ENCODE peak calls at places on chromosomes 1 and 21, in four cellular contexts. One of them, this sample, is unnamed. For H3K36me3, the result is how much of the 10 kb centered on the place peaks cover.

GRCh38 chr1:59596956-59597355 is 217.8 kb upstream of the HOOK1 start:
- DNase-seq in cardiac muscle cell: no peak
- DNase-seq in psoas muscle: no peak
- DNase-seq in thyroid gland: no peak
- DNase-seq in this sample: no peak

GRCh38 chr1:34165422-34165921 is 442 bp upstream of the CSMD2 start:
- DNase-seq in cardiac muscle cell: peak
- DNase-seq in psoas muscle: no peak
- DNase-seq in thyroid gland: no peak
- DNase-seq in this sample: no peak

GRCh38 chr1:77762072-77762476 is 2.4 kb upstream of the USP33 start:
- DNase-seq in cardiac muscle cell: peak
- DNase-seq in psoas muscle: no peak
- DNase-seq in thyroid gland: no peak
- DNase-seq in this sample: no peak

GRCh38 chr1:230972855-230973271 is 5.8 kb downstream of the TTC13 start:
- DNase-seq in cardiac muscle cell: no peak
- DNase-seq in psoas muscle: no peak
- DNase-seq in thyroid gland: no peak
- DNase-seq in this sample: peak

GRCh38 chr21:26835027-26835713 is 10.0 kb downstream of the ADAMTS1 start:
- DNase-seq in cardiac muscle cell: peak
- DNase-seq in psoas muscle: no peak
- DNase-seq in thyroid gland: no peak
- DNase-seq in this sample: no peak

GRCh38 chr1:16122916-16123315 is 33.0 kb downstream of the EPHA2 start:
- DNase-seq in cardiac muscle cell: peak
- DNase-seq in psoas muscle: peak
- DNase-seq in thyroid gland: no peak
- DNase-seq in this sample: no peak

GRCh38 chr1:214574598-214575411 is 23.4 kb upstream of the PTPN14 start:
- DNase-seq in cardiac muscle cell: no peak
- DNase-seq in psoas muscle: no peak
- DNase-seq in thyroid gland: no peak
- DNase-seq in this sample: no peak

GRCh38 chr21:32279377-32279680 is 480 bp upstream of the MIS18A start:
- DNase-seq in cardiac muscle cell: no peak
- DNase-seq in psoas muscle: no peak
- DNase-seq in thyroid gland: no peak
- DNase-seq in this sample: no peak

GRCh38 chr1:2237773-2238172 is 9.7 kb downstream of the SKI start:
- DNase-seq in cardiac muscle cell: no peak
- DNase-seq in psoas muscle: no peak
- DNase-seq in thyroid gland: peak
- DNase-seq in this sample: no peak

GRCh38 chr1:32538887-32539583 is at the start of gene ZBTB8A:
- DNase-seq in cardiac muscle cell: peak
- DNase-seq in psoas muscle: peak
- DNase-seq in thyroid gland: peak
- DNase-seq in this sample: peak

GRCh38 chr21:38170705-38171682 is 85.8 kb upstream of the KCNJ15 start:
- DNase-seq in cardiac muscle cell: no peak
- DNase-seq in psoas muscle: no peak
- DNase-seq in thyroid gland: no peak
- DNase-seq in this sample: no peak

GRCh38 chr1:205275133-205275532 is 46.4 kb downstream of the NUAK2 start:
- DNase-seq in cardiac muscle cell: no peak
- DNase-seq in psoas muscle: no peak
- DNase-seq in thyroid gland: peak
- DNase-seq in this sample: no peak

GRCh38 chr1:109792056-109792831 is 28.5 kb upstream of the EPS8L3 start:
- DNase-seq in cardiac muscle cell: peak
- DNase-seq in psoas muscle: peak
- DNase-seq in thyroid gland: peak
- DNase-seq in this sample: no peak

GRCh38 chr1:53139911-53140310 is 2.5 kb downstream of the SLC1A7 start:
- DNase-seq in cardiac muscle cell: peak
- DNase-seq in psoas muscle: no peak
- DNase-seq in thyroid gland: no peak
- DNase-seq in this sample: no peak

GRCh38 chr1:199954701-199955100 is 72.8 kb upstream of the NR5A2 start:
- DNase-seq in cardiac muscle cell: no peak
- DNase-seq in psoas muscle: no peak
- DNase-seq in thyroid gland: no peak
- DNase-seq in this sample: no peak

GRCh38 chr1:244730934-244731434 is 78.1 kb downstream of the DESI2 start:
- DNase-seq in cardiac muscle cell: no peak
- DNase-seq in psoas muscle: no peak
- DNase-seq in thyroid gland: no peak
- DNase-seq in this sample: no peak

GRCh38 chr1:29650041-29650400 is 413.7 kb downstream of the PTPRU start:
- DNase-seq in cardiac muscle cell: no peak
- DNase-seq in psoas muscle: no peak
- DNase-seq in thyroid gland: no peak
- DNase-seq in this sample: no peak

GRCh38 chr1:52059888-52060287 is 3.8 kb downstream of the BTF3L4 start:
- DNase-seq in cardiac muscle cell: no peak
- DNase-seq in psoas muscle: no peak
- DNase-seq in thyroid gland: no peak
- DNase-seq in this sample: no peak

GRCh38 chr1:94754570-94754969 is 65.6 kb upstream of the SLC44A3 start:
- DNase-seq in cardiac muscle cell: peak
- DNase-seq in psoas muscle: no peak
- DNase-seq in thyroid gland: no peak
- DNase-seq in this sample: no peak

GRCh38 chr21:25790122-25790951 is 55.6 kb downstream of the GABPA start:
- DNase-seq in cardiac muscle cell: peak
- DNase-seq in psoas muscle: no peak
- DNase-seq in thyroid gland: no peak
- DNase-seq in this sample: no peak

GRCh38 chr1:58466618-58467241 is 79.8 kb downstream of the OMA1 start:
- DNase-seq in cardiac muscle cell: no peak
- DNase-seq in psoas muscle: no peak
- DNase-seq in thyroid gland: no peak
- DNase-seq in this sample: no peak

GRCh38 chr1:52707927-52708655 is 9.9 kb upstream of the COA7 start:
- DNase-seq in cardiac muscle cell: peak
- DNase-seq in psoas muscle: no peak
- DNase-seq in thyroid gland: no peak
- DNase-seq in this sample: no peak

GRCh38 chr1:175708787-175709186 is 34.6 kb downstream of the TNR start:
- DNase-seq in cardiac muscle cell: peak
- DNase-seq in psoas muscle: no peak
- DNase-seq in thyroid gland: no peak
- DNase-seq in this sample: no peak

GRCh38 chr1:226419284-226419683 is 11.4 kb upstream of the PARP1 start:
- DNase-seq in cardiac muscle cell: no peak
- DNase-seq in psoas muscle: no peak
- DNase-seq in thyroid gland: no peak
- DNase-seq in this sample: no peak

GRCh38 chr1:206513312-206514111 is 6.2 kb downstream of the RASSF5 start:
- DNase-seq in cardiac muscle cell: peak
- DNase-seq in psoas muscle: peak
- DNase-seq in thyroid gland: no peak
- DNase-seq in this sample: no peak

GRCh38 chr1:47797555-47797954 is 199.6 kb downstream of the TRABD2B start:
- DNase-seq in cardiac muscle cell: peak
- DNase-seq in psoas muscle: no peak
- DNase-seq in thyroid gland: no peak
- DNase-seq in this sample: no peak

GRCh38 chr1:171446396-171446795 is 38.9 kb upstream of the PRRC2C start:
- DNase-seq in cardiac muscle cell: no peak
- DNase-seq in psoas muscle: no peak
- DNase-seq in thyroid gland: no peak
- DNase-seq in this sample: no peak

GRCh38 chr1:247281001-247281574 is 25.2 kb downstream of the VN1R5 start:
- DNase-seq in cardiac muscle cell: peak
- DNase-seq in psoas muscle: no peak
- DNase-seq in thyroid gland: no peak
- DNase-seq in this sample: no peak

DNA sequence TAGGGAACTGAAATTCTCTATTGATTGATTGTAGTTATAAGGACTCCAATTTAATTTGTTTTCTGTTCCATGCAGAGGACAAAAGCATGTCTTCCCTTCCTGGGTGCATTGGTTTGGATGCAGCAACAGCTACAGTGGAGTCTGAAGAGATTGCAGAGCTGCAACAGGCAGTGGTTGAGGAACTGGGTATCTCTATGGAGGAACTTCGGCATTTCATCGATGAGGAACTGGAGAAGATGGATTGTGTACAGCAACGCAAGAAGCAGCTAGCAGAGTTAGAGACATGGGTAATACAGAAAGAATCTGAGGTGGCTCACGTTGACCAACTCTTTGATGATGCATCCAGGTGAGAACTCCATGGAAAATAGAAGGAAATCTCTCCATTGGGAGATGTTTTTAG is 1.5 kb downstream of the SETDB1 start:
- DNase-seq in cardiac muscle cell: no peak
- DNase-seq in psoas muscle: no peak
- DNase-seq in thyroid gland: no peak
- DNase-seq in this sample: no peak
- TF ChIP-seq CTCF in cardiac muscle cell: no peak
- TF ChIP-seq CTCF in psoas muscle: no peak
- TF ChIP-seq CTCF in thyroid gland: no peak
- TF ChIP-seq CTCF in this sample: no peak

DNA sequence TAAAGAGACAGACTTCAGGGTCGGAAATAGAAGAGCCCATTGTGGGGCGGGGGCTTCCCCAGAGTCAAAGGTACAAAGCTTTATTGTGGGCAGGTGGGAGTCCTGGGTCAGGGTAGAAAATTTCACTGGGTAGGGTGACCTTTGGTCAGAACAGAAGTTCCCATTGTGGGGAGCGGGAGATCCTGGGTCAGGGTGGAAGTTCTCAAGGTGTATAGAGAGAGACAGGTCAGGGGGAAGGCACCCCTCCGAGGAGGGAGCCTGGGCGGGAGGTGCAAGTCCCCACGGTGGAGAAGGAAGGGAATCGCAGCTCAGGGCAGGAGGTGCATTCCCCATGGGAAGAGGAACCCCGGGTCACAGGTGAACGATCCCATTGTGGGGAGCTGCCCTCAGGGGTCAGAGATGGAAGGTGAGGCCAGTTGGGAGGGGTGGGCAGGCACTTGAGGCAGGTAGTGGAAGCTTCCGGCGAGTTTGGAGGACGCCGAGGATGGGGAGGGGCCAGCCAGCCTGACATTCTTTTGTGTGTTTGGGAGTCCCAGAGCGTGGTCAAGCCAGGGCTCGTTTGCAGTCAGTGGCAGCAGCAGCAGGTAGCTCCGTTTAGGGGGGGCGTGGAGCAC is 596 bp downstream of the LYPLA2 start:
- DNase-seq in cardiac muscle cell: peak
- DNase-seq in psoas muscle: peak
- DNase-seq in thyroid gland: peak
- DNase-seq in this sample: no peak
- H3K36me3 ChIP-seq in cardiac muscle cell: under half
- H3K36me3 ChIP-seq in psoas muscle: under half
- H3K36me3 ChIP-seq in thyroid gland: under half
- H3K36me3 ChIP-seq in this sample: under half

GRCh38 chr1:153259387-153259786 is at the start of gene LORICRIN:
- DNase-seq in cardiac muscle cell: no peak
- DNase-seq in psoas muscle: no peak
- DNase-seq in thyroid gland: no peak
- DNase-seq in this sample: no peak

GRCh38 chr1:153261793-153262371 is 2.4 kb downstream of the LORICRIN start:
- DNase-seq in cardiac muscle cell: no peak
- DNase-seq in psoas muscle: no peak
- DNase-seq in thyroid gland: no peak
- DNase-seq in this sample: peak

GRCh38 chr1:153260980-153261792 is 1.7 kb downstream of the LORICRIN start:
- DNase-seq in cardiac muscle cell: peak
- DNase-seq in psoas muscle: peak
- DNase-seq in thyroid gland: peak
- DNase-seq in this sample: no peak

GRCh38 chr1:153262462-153263157 is 3.1 kb downstream of the LORICRIN start:
- DNase-seq in cardiac muscle cell: no peak
- DNase-seq in psoas muscle: no peak
- DNase-seq in thyroid gland: no peak
- DNase-seq in this sample: peak

DNA sequence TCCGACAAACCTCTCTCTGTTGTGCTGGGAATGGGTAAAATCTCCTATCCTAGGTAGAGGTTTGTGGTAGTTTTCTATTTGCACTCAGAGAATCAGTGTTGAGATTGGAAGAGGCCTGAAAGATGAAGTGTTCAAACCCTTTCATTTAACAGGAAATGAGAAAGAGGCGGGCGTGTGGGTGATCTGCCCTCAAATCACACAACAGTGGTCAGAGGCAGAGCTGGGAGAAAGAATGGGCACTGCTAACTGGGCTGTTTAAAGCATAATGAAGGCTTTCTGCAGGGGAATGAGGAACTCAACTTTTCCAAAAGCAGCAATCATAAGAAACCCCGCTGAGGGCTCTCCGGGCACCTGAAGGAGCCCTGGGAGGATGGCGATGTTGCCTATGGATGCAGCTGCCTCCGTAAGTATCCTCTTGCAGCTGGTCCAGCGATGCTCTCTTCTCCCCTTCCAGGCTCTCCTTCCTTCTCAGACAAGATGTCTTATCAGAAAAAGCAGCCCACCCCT is 1.0 kb downstream of the LORICRIN start:
- DNase-seq in cardiac muscle cell: peak
- DNase-seq in psoas muscle: no peak
- DNase-seq in thyroid gland: no peak
- DNase-seq in this sample: no peak
- H3K4me3 ChIP-seq in cardiac muscle cell: peak
- H3K4me3 ChIP-seq in psoas muscle: no peak
- H3K4me3 ChIP-seq in thyroid gland: no peak
- H3K4me3 ChIP-seq in this sample: peak

DNA sequence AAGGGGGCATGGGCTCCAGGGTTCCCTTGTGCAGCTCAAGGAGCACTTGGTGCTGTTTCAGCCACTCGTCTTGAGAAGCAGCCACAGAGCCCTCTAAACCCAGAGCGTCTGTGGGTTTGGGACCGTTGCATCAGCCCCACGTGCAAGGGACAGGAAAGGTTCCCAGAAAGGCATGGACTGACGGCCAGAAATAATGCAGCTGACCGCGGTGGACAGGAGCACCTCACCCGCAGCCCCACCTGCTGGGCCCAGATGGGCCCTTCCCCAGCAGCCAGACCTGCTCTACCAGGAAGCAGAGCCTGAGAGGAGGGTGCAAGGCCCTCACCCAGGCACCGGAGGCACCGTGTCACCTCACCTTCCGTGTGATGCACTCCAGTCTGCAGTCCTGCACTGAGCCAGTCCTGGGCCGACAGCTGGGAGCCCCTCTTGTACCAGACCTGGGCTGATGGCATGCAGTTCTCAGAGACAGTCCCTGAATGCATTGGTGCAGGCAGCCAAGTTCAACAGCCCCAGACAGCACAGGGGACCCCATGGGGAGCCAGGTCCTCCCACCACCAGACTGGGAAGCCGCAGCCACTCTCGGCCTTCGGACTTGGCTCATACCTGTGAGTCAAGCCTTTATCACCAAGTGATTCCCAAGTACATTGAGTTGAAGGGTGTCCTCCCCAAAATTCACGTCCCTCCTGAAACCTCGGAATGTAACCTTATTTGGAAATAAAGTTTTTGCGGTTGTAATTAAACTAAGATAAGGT is 4.8 kb upstream of the TFF3 start:
- DNase-seq in cardiac muscle cell: no peak
- DNase-seq in psoas muscle: no peak
- DNase-seq in thyroid gland: no peak
- DNase-seq in this sample: no peak
- TF ChIP-seq CTCF in cardiac muscle cell: no peak
- TF ChIP-seq CTCF in psoas muscle: no peak
- TF ChIP-seq CTCF in thyroid gland: no peak
- TF ChIP-seq CTCF in this sample: no peak